ENCODE peak calls at places on chromosome 10, in ten cellular contexts. One of them, this sample, is unnamed.

GRCh38 chr10:4082851-4083250 is 297.8 kb upstream of the KLF6 start:
- DNase-seq in T-helper 9 cell: no peak
- DNase-seq in tibial nerve: no peak
- DNase-seq in stimulated activated CD8-positive, alpha-beta memory T cell treated with anti-CD3 and anti-CD28 coated beads, Interleukin-2, amount 100 ng/mL, for 1 hour: no peak
- DNase-seq in pancreas: no peak
- DNase-seq in AG09319: no peak
- DNase-seq in CD4-positive, alpha-beta memory T cell: no peak
- DNase-seq in AG08395: no peak
- DNase-seq in endothelial cell: no peak
- DNase-seq in posterior cingulate gyrus: no peak
- DNase-seq in this sample: no peak

GRCh38 chr10:35129185-35129674 is 2.6 kb downstream of the CREM start:
- DNase-seq in T-helper 9 cell: no peak
- DNase-seq in tibial nerve: no peak
- DNase-seq in stimulated activated CD8-positive, alpha-beta memory T cell treated with anti-CD3 and anti-CD28 coated beads, Interleukin-2, amount 100 ng/mL, for 1 hour: no peak
- DNase-seq in pancreas: no peak
- DNase-seq in AG09319: no peak
- DNase-seq in CD4-positive, alpha-beta memory T cell: no peak
- DNase-seq in AG08395: no peak
- DNase-seq in endothelial cell: no peak
- DNase-seq in posterior cingulate gyrus: no peak
- DNase-seq in this sample: no peak

GRCh38 chr10:46522295-46523118 is 34.0 kb downstream of the GPRIN2 start:
- DNase-seq in T-helper 9 cell: no peak
- DNase-seq in tibial nerve: peak
- DNase-seq in stimulated activated CD8-positive, alpha-beta memory T cell treated with anti-CD3 and anti-CD28 coated beads, Interleukin-2, amount 100 ng/mL, for 1 hour: no peak
- DNase-seq in pancreas: no peak
- DNase-seq in AG09319: no peak
- DNase-seq in CD4-positive, alpha-beta memory T cell: no peak
- DNase-seq in AG08395: no peak
- DNase-seq in endothelial cell: no peak
- DNase-seq in posterior cingulate gyrus: no peak
- DNase-seq in this sample: no peak

GRCh38 chr10:73843254-73843653 is 31.1 kb downstream of the CAMK2G start:
- DNase-seq in T-helper 9 cell: no peak
- DNase-seq in tibial nerve: no peak
- DNase-seq in stimulated activated CD8-positive, alpha-beta memory T cell treated with anti-CD3 and anti-CD28 coated beads, Interleukin-2, amount 100 ng/mL, for 1 hour: no peak
- DNase-seq in pancreas: no peak
- DNase-seq in AG09319: no peak
- DNase-seq in CD4-positive, alpha-beta memory T cell: no peak
- DNase-seq in AG08395: no peak
- DNase-seq in endothelial cell: no peak
- DNase-seq in posterior cingulate gyrus: no peak
- DNase-seq in this sample: no peak

GRCh38 chr10:122236690-122237306 is 34.3 kb upstream of the BTBD16 start:
- DNase-seq in T-helper 9 cell: no peak
- DNase-seq in tibial nerve: no peak
- DNase-seq in stimulated activated CD8-positive, alpha-beta memory T cell treated with anti-CD3 and anti-CD28 coated beads, Interleukin-2, amount 100 ng/mL, for 1 hour: no peak
- DNase-seq in pancreas: no peak
- DNase-seq in AG09319: no peak
- DNase-seq in CD4-positive, alpha-beta memory T cell: no peak
- DNase-seq in AG08395: no peak
- DNase-seq in endothelial cell: no peak
- DNase-seq in posterior cingulate gyrus: no peak
- DNase-seq in this sample: no peak

GRCh38 chr10:127991543-127992255 is 84.8 kb downstream of the PTPRE start:
- DNase-seq in T-helper 9 cell: no peak
- DNase-seq in tibial nerve: no peak
- DNase-seq in stimulated activated CD8-positive, alpha-beta memory T cell treated with anti-CD3 and anti-CD28 coated beads, Interleukin-2, amount 100 ng/mL, for 1 hour: no peak
- DNase-seq in pancreas: no peak
- DNase-seq in AG09319: no peak
- DNase-seq in CD4-positive, alpha-beta memory T cell: no peak
- DNase-seq in AG08395: no peak
- DNase-seq in endothelial cell: no peak
- DNase-seq in posterior cingulate gyrus: no peak
- DNase-seq in this sample: no peak

GRCh38 chr10:86262671-86263165 is 103.9 kb downstream of the GRID1 start:
- DNase-seq in T-helper 9 cell: no peak
- DNase-seq in tibial nerve: no peak
- DNase-seq in stimulated activated CD8-positive, alpha-beta memory T cell treated with anti-CD3 and anti-CD28 coated beads, Interleukin-2, amount 100 ng/mL, for 1 hour: no peak
- DNase-seq in pancreas: no peak
- DNase-seq in AG09319: no peak
- DNase-seq in CD4-positive, alpha-beta memory T cell: no peak
- DNase-seq in AG08395: no peak
- DNase-seq in endothelial cell: no peak
- DNase-seq in posterior cingulate gyrus: no peak
- DNase-seq in this sample: no peak

GRCh38 chr10:125521721-125522680 is 161.0 kb downstream of the TEX36 start:
- DNase-seq in T-helper 9 cell: no peak
- DNase-seq in tibial nerve: no peak
- DNase-seq in stimulated activated CD8-positive, alpha-beta memory T cell treated with anti-CD3 and anti-CD28 coated beads, Interleukin-2, amount 100 ng/mL, for 1 hour: no peak
- DNase-seq in pancreas: no peak
- DNase-seq in AG09319: no peak
- DNase-seq in CD4-positive, alpha-beta memory T cell: no peak
- DNase-seq in AG08395: no peak
- DNase-seq in endothelial cell: peak
- DNase-seq in posterior cingulate gyrus: no peak
- DNase-seq in this sample: no peak

GRCh38 chr10:97220371-97220770 is 34.6 kb upstream of the SLIT1 start:
- DNase-seq in T-helper 9 cell: no peak
- DNase-seq in tibial nerve: no peak
- DNase-seq in stimulated activated CD8-positive, alpha-beta memory T cell treated with anti-CD3 and anti-CD28 coated beads, Interleukin-2, amount 100 ng/mL, for 1 hour: no peak
- DNase-seq in pancreas: no peak
- DNase-seq in AG09319: no peak
- DNase-seq in CD4-positive, alpha-beta memory T cell: no peak
- DNase-seq in AG08395: no peak
- DNase-seq in endothelial cell: no peak
- DNase-seq in posterior cingulate gyrus: no peak
- DNase-seq in this sample: no peak

GRCh38 chr10:73628405-73628804 is 12.9 kb downstream of the MYOZ1 start:
- DNase-seq in T-helper 9 cell: no peak
- DNase-seq in tibial nerve: no peak
- DNase-seq in stimulated activated CD8-positive, alpha-beta memory T cell treated with anti-CD3 and anti-CD28 coated beads, Interleukin-2, amount 100 ng/mL, for 1 hour: no peak
- DNase-seq in pancreas: no peak
- DNase-seq in AG09319: no peak
- DNase-seq in CD4-positive, alpha-beta memory T cell: no peak
- DNase-seq in AG08395: no peak
- DNase-seq in endothelial cell: no peak
- DNase-seq in posterior cingulate gyrus: peak
- DNase-seq in this sample: no peak

This sample was measured in left lung.